ENCODE peak calls at places on chromosome 1, in four cellular contexts. One of them, this sample, is unnamed.
A peak's percentile ranks its signal among the peaks of the same experiment; 100 is the strongest.

GRCh38 chr1:64121766-64122385 is 81.5 kb upstream of the UBE2U start:
- DNase-seq in effector memory CD8-positive, alpha-beta T cell: no peak
- DNase-seq in NCI-H2107: no peak
- DNase-seq in astrocyte of the spinal cord: no peak
- DNase-seq in this sample: peak; percentile 95

GRCh38 chr1:40182956-40183710 is 21.9 kb downstream of the RLF start:
- DNase-seq in effector memory CD8-positive, alpha-beta T cell: no peak
- DNase-seq in NCI-H2107: no peak
- DNase-seq in astrocyte of the spinal cord: peak; percentile 38
- DNase-seq in this sample: peak; percentile 18

GRCh38 chr1:228974296-228974695 is 239.0 kb downstream of the RHOU start:
- DNase-seq in effector memory CD8-positive, alpha-beta T cell: no peak
- DNase-seq in NCI-H2107: peak; percentile 16
- DNase-seq in astrocyte of the spinal cord: no peak
- DNase-seq in this sample: no peak

GRCh38 chr1:10787274-10787673 is 9.2 kb downstream of the CASZ1 start:
- DNase-seq in effector memory CD8-positive, alpha-beta T cell: no peak
- DNase-seq in NCI-H2107: no peak
- DNase-seq in astrocyte of the spinal cord: no peak
- DNase-seq in this sample: no peak

GRCh38 chr1:62082456-62083363 is 111.9 kb upstream of the L1TD1 start:
- DNase-seq in effector memory CD8-positive, alpha-beta T cell: no peak
- DNase-seq in NCI-H2107: no peak
- DNase-seq in astrocyte of the spinal cord: peak; percentile 62
- DNase-seq in this sample: peak; percentile 40

GRCh38 chr1:76862447-76862846 is 4.8 kb upstream of the ST6GALNAC5 start:
- DNase-seq in effector memory CD8-positive, alpha-beta T cell: no peak
- DNase-seq in NCI-H2107: no peak
- DNase-seq in astrocyte of the spinal cord: peak; percentile 73
- DNase-seq in this sample: peak; percentile 78

GRCh38 chr1:109197163-109198042 is 16.3 kb upstream of the SARS1 start:
- DNase-seq in effector memory CD8-positive, alpha-beta T cell: no peak
- DNase-seq in NCI-H2107: no peak
- DNase-seq in astrocyte of the spinal cord: peak; percentile 95
- DNase-seq in this sample: peak; percentile 99

GRCh38 chr1:3275471-3276340 is 178.8 kb upstream of the ARHGEF16 start:
- DNase-seq in effector memory CD8-positive, alpha-beta T cell: no peak
- DNase-seq in NCI-H2107: no peak
- DNase-seq in astrocyte of the spinal cord: peak; percentile 70
- DNase-seq in this sample: no peak

GRCh38 chr1:224809613-224810012 is 119.9 kb upstream of the DNAH14 start:
- DNase-seq in effector memory CD8-positive, alpha-beta T cell: no peak
- DNase-seq in NCI-H2107: no peak
- DNase-seq in astrocyte of the spinal cord: no peak
- DNase-seq in this sample: no peak

GRCh38 chr1:247445775-247446364 is 12.0 kb downstream of the OR2B11 start:
- DNase-seq in effector memory CD8-positive, alpha-beta T cell: no peak
- DNase-seq in NCI-H2107: no peak
- DNase-seq in astrocyte of the spinal cord: no peak
- DNase-seq in this sample: no peak

GRCh38 chr1:237975903-237976302 is 85.2 kb upstream of the ZP4 start:
- DNase-seq in effector memory CD8-positive, alpha-beta T cell: no peak
- DNase-seq in NCI-H2107: no peak
- DNase-seq in astrocyte of the spinal cord: no peak
- DNase-seq in this sample: no peak

GRCh38 chr1:243582321-243582720 is 267.7 kb downstream of the AKT3 start:
- DNase-seq in effector memory CD8-positive, alpha-beta T cell: no peak
- DNase-seq in NCI-H2107: no peak
- DNase-seq in astrocyte of the spinal cord: peak; percentile 68
- DNase-seq in this sample: no peak

GRCh38 chr1:15949453-15950245 is 26.3 kb downstream of the ZBTB17 start:
- DNase-seq in effector memory CD8-positive, alpha-beta T cell: peak; percentile 94
- DNase-seq in NCI-H2107: no peak
- DNase-seq in astrocyte of the spinal cord: peak; percentile 97
- DNase-seq in this sample: peak; percentile 81

GRCh38 chr1:115877511-115877910 is 36.6 kb upstream of the NHLH2 start:
- DNase-seq in effector memory CD8-positive, alpha-beta T cell: no peak
- DNase-seq in NCI-H2107: no peak
- DNase-seq in astrocyte of the spinal cord: no peak
- DNase-seq in this sample: no peak